ENCODE peak calls at places on chromosomes 3 and 15, in six cellular contexts. One of them, this sample, is unnamed.

GRCh38 chr15:78065284-78065872 is 12.1 kb downstream of the TBC1D2B start:
- DNase-seq in neural crest cell: no peak
- DNase-seq in HT-29: peak
- DNase-seq in omental fat pad: no peak
- DNase-seq in stimulated activated naive B cell treated with anti-CD40 and anti-IgM and Interleukin-4, amounts not matched to agents 10 μg/mL and 1 μg/mL and 100 μg/mL, for 72 hours: no peak
- DNase-seq in 8988T: no peak
- DNase-seq in this sample: no peak

GRCh38 chr3:47394867-47395266 is 14.0 kb downstream of the PTPN23 start:
- DNase-seq in stimulated activated naive B cell treated with anti-CD40 and anti-IgM and Interleukin-4, amounts not matched to agents 10 μg/mL and 1 μg/mL and 100 μg/mL, for 72 hours: no peak
- DNase-seq in HT-29: no peak
- DNase-seq in neural crest cell: no peak
- DNase-seq in omental fat pad: no peak
- DNase-seq in 8988T: no peak
- DNase-seq in this sample: no peak

GRCh38 chr3:195717416-195717815 is 3.4 kb upstream of the MUC20 start:
- DNase-seq in 8988T: no peak
- DNase-seq in HT-29: no peak
- DNase-seq in omental fat pad: no peak
- DNase-seq in neural crest cell: no peak
- DNase-seq in stimulated activated naive B cell treated with anti-CD40 and anti-IgM and Interleukin-4, amounts not matched to agents 10 μg/mL and 1 μg/mL and 100 μg/mL, for 72 hours: no peak
- DNase-seq in this sample: no peak

GRCh38 chr3:50303038-50303815 is at the start of gene HYAL1:
- DNase-seq in stimulated activated naive B cell treated with anti-CD40 and anti-IgM and Interleukin-4, amounts not matched to agents 10 μg/mL and 1 μg/mL and 100 μg/mL, for 72 hours: no peak
- DNase-seq in HT-29: peak
- DNase-seq in neural crest cell: no peak
- DNase-seq in omental fat pad: no peak
- DNase-seq in 8988T: no peak
- DNase-seq in this sample: no peak

GRCh38 chr15:51801391-51801835 is 28.0 kb upstream of the TMOD3 start:
- DNase-seq in 8988T: no peak
- DNase-seq in neural crest cell: peak
- DNase-seq in omental fat pad: no peak
- DNase-seq in stimulated activated naive B cell treated with anti-CD40 and anti-IgM and Interleukin-4, amounts not matched to agents 10 μg/mL and 1 μg/mL and 100 μg/mL, for 72 hours: no peak
- DNase-seq in HT-29: peak
- DNase-seq in this sample: no peak

GRCh38 chr3:48413611-48414010 is 16.3 kb downstream of the PLXNB1 start:
- DNase-seq in neural crest cell: no peak
- DNase-seq in stimulated activated naive B cell treated with anti-CD40 and anti-IgM and Interleukin-4, amounts not matched to agents 10 μg/mL and 1 μg/mL and 100 μg/mL, for 72 hours: no peak
- DNase-seq in HT-29: no peak
- DNase-seq in omental fat pad: no peak
- DNase-seq in 8988T: no peak
- DNase-seq in this sample: no peak

GRCh38 chr15:80323285-80323684 is 71.3 kb upstream of the CTXND1 start:
- DNase-seq in 8988T: no peak
- DNase-seq in neural crest cell: no peak
- DNase-seq in HT-29: peak
- DNase-seq in stimulated activated naive B cell treated with anti-CD40 and anti-IgM and Interleukin-4, amounts not matched to agents 10 μg/mL and 1 μg/mL and 100 μg/mL, for 72 hours: no peak
- DNase-seq in omental fat pad: no peak
- DNase-seq in this sample: no peak

GRCh38 chr3:73653877-73654276 is 29.1 kb upstream of the PDZRN3 start:
- DNase-seq in 8988T: no peak
- DNase-seq in neural crest cell: no peak
- DNase-seq in stimulated activated naive B cell treated with anti-CD40 and anti-IgM and Interleukin-4, amounts not matched to agents 10 μg/mL and 1 μg/mL and 100 μg/mL, for 72 hours: no peak
- DNase-seq in omental fat pad: no peak
- DNase-seq in HT-29: no peak
- DNase-seq in this sample: no peak

GRCh38 chr3:98010194-98010882 is 24.8 kb downstream of the GABRR3 start:
- DNase-seq in omental fat pad: no peak
- DNase-seq in HT-29: no peak
- DNase-seq in neural crest cell: no peak
- DNase-seq in stimulated activated naive B cell treated with anti-CD40 and anti-IgM and Interleukin-4, amounts not matched to agents 10 μg/mL and 1 μg/mL and 100 μg/mL, for 72 hours: no peak
- DNase-seq in 8988T: no peak
- DNase-seq in this sample: no peak

GRCh38 chr3:27578032-27578431 is 93.8 kb upstream of the SLC4A7 start:
- DNase-seq in omental fat pad: no peak
- DNase-seq in neural crest cell: no peak
- DNase-seq in stimulated activated naive B cell treated with anti-CD40 and anti-IgM and Interleukin-4, amounts not matched to agents 10 μg/mL and 1 μg/mL and 100 μg/mL, for 72 hours: no peak
- DNase-seq in 8988T: no peak
- DNase-seq in HT-29: no peak
- DNase-seq in this sample: no peak

GRCh38 chr3:113914646-113915045 is 33.2 kb upstream of the ZDHHC23 start:
- DNase-seq in HT-29: no peak
- DNase-seq in stimulated activated naive B cell treated with anti-CD40 and anti-IgM and Interleukin-4, amounts not matched to agents 10 μg/mL and 1 μg/mL and 100 μg/mL, for 72 hours: no peak
- DNase-seq in omental fat pad: no peak
- DNase-seq in neural crest cell: no peak
- DNase-seq in 8988T: no peak
- DNase-seq in this sample: no peak

GRCh38 chr15:60835974-60836373 is 357.0 kb upstream of the ICE2 start:
- DNase-seq in HT-29: no peak
- DNase-seq in 8988T: no peak
- DNase-seq in stimulated activated naive B cell treated with anti-CD40 and anti-IgM and Interleukin-4, amounts not matched to agents 10 μg/mL and 1 μg/mL and 100 μg/mL, for 72 hours: no peak
- DNase-seq in neural crest cell: no peak
- DNase-seq in omental fat pad: no peak
- DNase-seq in this sample: no peak

GRCh38 chr15:60573936-60574335 is 95.0 kb upstream of the ICE2 start:
- DNase-seq in 8988T: no peak
- DNase-seq in neural crest cell: no peak
- DNase-seq in stimulated activated naive B cell treated with anti-CD40 and anti-IgM and Interleukin-4, amounts not matched to agents 10 μg/mL and 1 μg/mL and 100 μg/mL, for 72 hours: no peak
- DNase-seq in HT-29: no peak
- DNase-seq in omental fat pad: no peak
- DNase-seq in this sample: no peak

GRCh38 chr3:16186081-16186480 is 11.6 kb downstream of the GALNT15 start:
- DNase-seq in stimulated activated naive B cell treated with anti-CD40 and anti-IgM and Interleukin-4, amounts not matched to agents 10 μg/mL and 1 μg/mL and 100 μg/mL, for 72 hours: no peak
- DNase-seq in 8988T: no peak
- DNase-seq in neural crest cell: no peak
- DNase-seq in omental fat pad: no peak
- DNase-seq in HT-29: no peak
- DNase-seq in this sample: no peak

GRCh38 chr3:192745150-192745549 is 17.8 kb upstream of the FGF12 start:
- DNase-seq in neural crest cell: no peak
- DNase-seq in 8988T: no peak
- DNase-seq in stimulated activated naive B cell treated with anti-CD40 and anti-IgM and Interleukin-4, amounts not matched to agents 10 μg/mL and 1 μg/mL and 100 μg/mL, for 72 hours: no peak
- DNase-seq in HT-29: no peak
- DNase-seq in omental fat pad: no peak
- DNase-seq in this sample: no peak

GRCh38 chr3:173397161-173398110 is at the start of gene NLGN1:
- DNase-seq in omental fat pad: no peak
- DNase-seq in stimulated activated naive B cell treated with anti-CD40 and anti-IgM and Interleukin-4, amounts not matched to agents 10 μg/mL and 1 μg/mL and 100 μg/mL, for 72 hours: no peak
- DNase-seq in neural crest cell: peak
- DNase-seq in HT-29: no peak
- DNase-seq in 8988T: no peak
- DNase-seq in this sample: no peak

GRCh38 chr3:160162440-160162839 is 62.8 kb upstream of the C3orf80 start:
- DNase-seq in neural crest cell: peak
- DNase-seq in HT-29: no peak
- DNase-seq in stimulated activated naive B cell treated with anti-CD40 and anti-IgM and Interleukin-4, amounts not matched to agents 10 μg/mL and 1 μg/mL and 100 μg/mL, for 72 hours: no peak
- DNase-seq in omental fat pad: no peak
- DNase-seq in 8988T: no peak
- DNase-seq in this sample: no peak

GRCh38 chr15:65993226-65993625 is 123.9 kb downstream of the RAB11A start:
- DNase-seq in omental fat pad: no peak
- DNase-seq in stimulated activated naive B cell treated with anti-CD40 and anti-IgM and Interleukin-4, amounts not matched to agents 10 μg/mL and 1 μg/mL and 100 μg/mL, for 72 hours: no peak
- DNase-seq in neural crest cell: no peak
- DNase-seq in 8988T: no peak
- DNase-seq in HT-29: no peak
- DNase-seq in this sample: no peak

GRCh38 chr3:172449468-172450149 is 1.4 kb upstream of the GHSR start:
- DNase-seq in stimulated activated naive B cell treated with anti-CD40 and anti-IgM and Interleukin-4, amounts not matched to agents 10 μg/mL and 1 μg/mL and 100 μg/mL, for 72 hours: no peak
- DNase-seq in 8988T: no peak
- DNase-seq in omental fat pad: no peak
- DNase-seq in HT-29: no peak
- DNase-seq in neural crest cell: peak
- DNase-seq in this sample: no peak

GRCh38 chr3:197317250-197317963 is 19.0 kb upstream of the DLG1 start:
- DNase-seq in omental fat pad: no peak
- DNase-seq in HT-29: no peak
- DNase-seq in stimulated activated naive B cell treated with anti-CD40 and anti-IgM and Interleukin-4, amounts not matched to agents 10 μg/mL and 1 μg/mL and 100 μg/mL, for 72 hours: no peak
- DNase-seq in neural crest cell: no peak
- DNase-seq in 8988T: no peak
- DNase-seq in this sample: no peak